ENCODE peak calls at places on chromosomes 11 and 22, in six cellular contexts. D, A, R, G, F and H are unnamed samples.

GRCh38 chr22:38239101-38239761 is 33.6 kb downstream of the TMEM184B start:
- DNase-seq in D (no peak), A (peak; percentile 83), R (peak; percentile 46), G (no peak), F (peak; percentile 83), H (peak; percentile 79)

GRCh38 chr11:66324626-66325025 is 7.8 kb upstream of the CD248 start:
- DNase-seq in D (no peak), A (no peak), R (no peak), G (no peak), F (peak; percentile 40), H (no peak)

GRCh38 chr22:25747245-25747944 is 5.4 kb downstream of the MYO18B start:
- DNase-seq in D (no peak), A (peak; percentile 88), R (no peak), G (no peak), F (peak; percentile 96), H (peak; percentile 38)

GRCh38 chr11:129460714-129461113 is 85.1 kb downstream of the BARX2 start:
- DNase-seq in D (no peak), A (no peak), R (no peak), G (no peak), F (no peak), H (no peak)

GRCh38 chr11:12045914-12046635 is 37.6 kb upstream of the DKK3 start:
- DNase-seq in D (no peak), A (peak; percentile 39), R (no peak), G (no peak), F (no peak), H (no peak)

GRCh38 chr22:29093030-29093429 is 20.2 kb downstream of the KREMEN1 start:
- DNase-seq in D (no peak), A (no peak), R (no peak), G (no peak), F (no peak), H (no peak)

GRCh38 chr11:26247340-26247739 is 84.6 kb upstream of the ANO3 start:
- DNase-seq in D (no peak), A (no peak), R (no peak), G (no peak), F (peak; percentile 39), H (no peak)

GRCh38 chr11:87239531-87239930 is 201.8 kb downstream of the TMEM135 start:
- DNase-seq in D (no peak), A (no peak), R (no peak), G (no peak), F (no peak), H (no peak)